ENCODE peak calls at places on chromosomes 16 and 17, in four cellular contexts. H, X, T and G are unnamed samples.

GRCh38 chr17:7508150-7508549 is 24.0 kb downstream of the POLR2A start:
- DNase-seq in H (no peak), X (no peak), T (no peak), G (no peak)

GRCh38 chr17:30207655-30208054 is 27.8 kb downstream of the SLC6A4 start:
- DNase-seq in H (no peak), T (peak), X (no peak), G (no peak)

GRCh38 chr17:66777689-66778225 is 57.2 kb upstream of the CACNG5 start:
- DNase-seq in T (no peak), X (peak), H (peak), G (no peak)

GRCh38 chr16:70576431-70577255 is 53.0 kb downstream of the SF3B3 start:
- DNase-seq in X (no peak), T (peak), H (peak), G (no peak)

GRCh38 chr17:59534583-59534982 is 30.8 kb upstream of the DHX40 start:
- DNase-seq in T (no peak), H (no peak), X (no peak), G (no peak)

GRCh38 chr16:27374794-27375499 is 27.0 kb upstream of the IL21R start:
- DNase-seq in X (peak), H (peak), T (peak), G (no peak)

GRCh38 chr16:7268182-7268581 is 64.5 kb upstream of the RBFOX1 start:
- DNase-seq in X (peak), T (no peak), H (no peak), G (no peak)

GRCh38 chr16:85555549-85556455 is 57.3 kb upstream of the GSE1 start:
- DNase-seq in T (no peak), H (peak), X (no peak), G (no peak)

GRCh38 chr16:50694206-50694605 is 800 bp downstream of the NOD2 start:
- DNase-seq in T (peak), X (no peak), H (no peak), G (no peak)

GRCh38 chr17:48163809-48164208 is 56.2 kb downstream of the SNX11 start:
- DNase-seq in T (no peak), X (no peak), H (no peak), G (no peak)
- TF ChIP-seq CTCF in T (no peak), X (no peak), H (peak), G (no peak)

GRCh38 chr17:11241611-11242226 is 706 bp downstream of the SHISA6 start:
- DNase-seq in X (no peak), H (no peak), T (peak), G (no peak)

GRCh38 chr17:11238710-11239109 is 2.3 kb upstream of the SHISA6 start:
- DNase-seq in T (no peak), X (no peak), H (no peak), G (no peak)

GRCh38 chr17:11240841-11241610 is at the start of gene SHISA6:
- DNase-seq in X (no peak), T (peak), H (no peak), G (no peak)

GRCh38 chr17:11240041-11240801 is 792 bp upstream of the SHISA6 start:
- DNase-seq in H (no peak), X (peak), T (peak), G (no peak)

GRCh38 chr17:11239379-11239970 is 1.5 kb upstream of the SHISA6 start:
- DNase-seq in H (no peak), T (peak), X (peak), G (no peak)
- H3K4me3 ChIP-seq in H (no peak), T (no peak), X (peak), G (peak)

DNA sequence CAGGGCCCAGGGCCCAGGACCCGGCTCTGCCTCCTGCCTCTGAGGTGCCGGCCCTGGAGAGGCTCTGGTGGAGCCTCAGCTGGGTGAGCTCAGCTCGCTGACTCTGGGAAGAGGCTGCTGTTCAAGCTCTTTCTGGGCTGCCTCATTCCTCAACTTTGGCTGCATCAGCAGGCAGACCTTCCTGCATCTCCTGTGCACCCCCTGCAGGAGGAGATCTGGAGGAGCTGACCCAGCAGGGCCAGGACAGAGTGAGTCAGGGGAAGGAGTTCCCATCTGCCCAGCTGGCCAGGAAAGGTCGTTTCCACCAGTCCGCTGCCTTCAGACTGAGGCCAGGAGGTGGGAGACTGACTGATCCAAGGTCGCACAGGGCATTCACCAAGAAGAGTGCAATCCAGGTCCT is 10.7 kb downstream of the CRHR1 start:
- DNase-seq in H (no peak), X (no peak), T (no peak), G (no peak)
- TF ChIP-seq CTCF in H (peak), X (no peak), T (no peak), G (no peak)

GRCh38 chr17:70314506-70314905 is 145.2 kb downstream of the KCNJ2 start:
- DNase-seq in H (no peak), X (no peak), T (no peak), G (no peak)
- H3K4me3 ChIP-seq in H (no peak), X (no peak), T (no peak), G (no peak)

GRCh38 chr16:46690281-46691178 is 1.1 kb downstream of the ORC6 start:
- DNase-seq in T (no peak), X (no peak), H (peak), G (no peak)
- TF ChIP-seq CTCF in T (no peak), X (no peak), H (no peak), G (no peak)

GRCh38 chr17:80729016-80729415 is 184.4 kb downstream of the RPTOR start:
- DNase-seq in H (no peak), T (no peak), X (no peak), G (no peak)
- H3K4me3 ChIP-seq in H (no peak), T (no peak), X (no peak), G (no peak)

GRCh38 chr17:35068249-35068648 is 4.7 kb upstream of the RFFL start:
- DNase-seq in H (no peak), T (no peak), X (no peak), G (no peak)
- TF ChIP-seq CTCF in H (no peak), T (no peak), X (no peak), G (no peak)

GRCh38 chr17:4584835-4585187 is 482 bp downstream of the SMTNL2 start:
- DNase-seq in T (no peak), H (no peak), X (no peak), G (no peak)
- H3K4me3 ChIP-seq in T (no peak), H (no peak), X (peak), G (peak)

GRCh38 chr17:41785876-41786226 is 660 bp downstream of the JUP start:
- DNase-seq in H (no peak), X (no peak), T (peak), G (no peak)

GRCh38 chr17:41785091-41785875 is 1.2 kb downstream of the JUP start:
- DNase-seq in X (no peak), H (no peak), T (no peak), G (no peak)

GRCh38 chr17:41784207-41784744 is 2.2 kb downstream of the JUP start:
- DNase-seq in H (no peak), X (no peak), T (no peak), G (no peak)

GRCh38 chr17:41787021-41787418 is 509 bp upstream of the JUP start:
- DNase-seq in H (no peak), T (no peak), X (no peak), G (no peak)

GRCh38 chr17:41786227-41787020 is at the start of gene JUP:
- DNase-seq in H (peak), T (peak), X (peak), G (peak)
- TF ChIP-seq CTCF in H (peak), T (no peak), X (no peak), G (peak)